ENCODE peak calls at places on chromosomes 4 and X, in eight cellular contexts. K is transverse colon, D is A549, T is HCT116, W is brain microvascular endothelial cell, I is foreskin fibroblast, X is tibial nerve, Y is esophagus muscularis mucosa. N is an unnamed sample.

GRCh38 chr4:85642356-85643100 is 167.6 kb downstream of the ARHGAP24 start:
- DNase-seq in K (no peak), D (no peak), T (no peak), W (no peak), I (no peak), X (no peak), Y (no peak), N (no peak)

GRCh38 chrX:12949927-12950656 is 24.8 kb upstream of the TMSB4X start:
- DNase-seq in K (peak; percentile 89), D (no peak), T (no peak), W (peak; percentile 87), I (peak; percentile 91), X (peak; percentile 66), Y (no peak), N (peak; percentile 84)

GRCh38 chr4:144754562-144755410 is 108.8 kb downstream of the HHIP start:
- DNase-seq in K (no peak), D (no peak), T (peak; percentile 19), W (peak; percentile 54), I (peak; percentile 67), X (no peak), Y (no peak), N (peak; percentile 14)

GRCh38 chr4:14867847-14868246 is 134.4 kb upstream of the CPEB2 start:
- DNase-seq in K (no peak), D (no peak), T (no peak), W (no peak), I (no peak), X (no peak), Y (no peak), N (no peak)

GRCh38 chrX:13383907-13384306 is 64.1 kb upstream of the ATXN3L start:
- DNase-seq in K (no peak), D (no peak), T (no peak), W (no peak), I (no peak), X (no peak), Y (no peak), N (no peak)

GRCh38 chrX:135410861-135411627 is 10.7 kb upstream of the SMIM10L2A start:
- DNase-seq in K (no peak), D (no peak), T (no peak), W (no peak), I (no peak), X (no peak), Y (no peak), N (no peak)

GRCh38 chr4:145481164-145481941 is at the start of gene SMAD1:
- DNase-seq in K (peak; percentile 86), D (peak; percentile 28), T (peak; percentile 57), W (peak; percentile 76), I (peak; percentile 96), X (peak; percentile 63), Y (peak; percentile 93), N (peak; percentile 53)

GRCh38 chrX:51853251-51853650 is 40.2 kb upstream of the MAGED1 start:
- DNase-seq in K (no peak), D (no peak), T (no peak), W (no peak), I (no peak), X (no peak), Y (no peak), N (no peak)

GRCh38 chr4:70903282-70903603 is 1.1 kb downstream of the MOB1B start:
- DNase-seq in K (no peak), D (no peak), T (no peak), W (no peak), I (peak; percentile 45), X (no peak), Y (no peak), N (no peak)

GRCh38 chrX:46180258-46180687 is 364.9 kb downstream of the ZNF674 start:
- DNase-seq in K (no peak), D (no peak), T (peak; percentile 85), W (peak; percentile 72), I (peak; percentile 70), X (no peak), Y (no peak), N (peak; percentile 91)

GRCh38 chr4:100841911-100842310 is 324.1 kb upstream of the EMCN start:
- DNase-seq in K (no peak), D (no peak), T (no peak), W (no peak), I (peak; percentile 38), X (no peak), Y (no peak), N (no peak)

GRCh38 chr4:142274137-142274536 is 572.0 kb downstream of the INPP4B start:
- DNase-seq in K (no peak), D (no peak), T (no peak), W (peak; percentile 18), I (peak; percentile 58), X (no peak), Y (no peak), N (no peak)

DNA sequence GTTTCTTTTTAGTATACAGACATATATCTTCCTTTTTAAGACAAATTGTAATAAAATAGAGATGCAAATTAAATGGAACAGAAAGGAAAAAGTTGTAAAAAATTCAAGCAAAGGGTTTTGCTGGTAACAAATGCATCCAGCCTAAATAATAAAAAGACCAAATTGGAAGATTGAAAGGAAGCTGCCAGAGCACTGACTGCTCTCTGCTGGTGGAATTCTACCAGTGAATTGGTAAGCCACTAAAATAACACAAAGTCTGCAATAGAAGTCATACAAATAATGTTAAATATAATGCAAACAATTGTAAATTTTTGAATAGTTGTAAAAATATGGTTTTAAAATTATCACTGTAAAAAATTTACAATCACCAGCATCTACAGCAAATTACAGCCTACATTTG is 1322.3 kb downstream of the PCDH7 start:
- DNase-seq in K (no peak), D (no peak), T (no peak), W (no peak), I (no peak), X (no peak), Y (no peak), N (no peak)
- TF ChIP-seq CTCF in K (no peak), D (peak; percentile 40), T (no peak), W (peak; percentile 13), I (no peak), X (no peak), Y (no peak), N (no peak)

DNA sequence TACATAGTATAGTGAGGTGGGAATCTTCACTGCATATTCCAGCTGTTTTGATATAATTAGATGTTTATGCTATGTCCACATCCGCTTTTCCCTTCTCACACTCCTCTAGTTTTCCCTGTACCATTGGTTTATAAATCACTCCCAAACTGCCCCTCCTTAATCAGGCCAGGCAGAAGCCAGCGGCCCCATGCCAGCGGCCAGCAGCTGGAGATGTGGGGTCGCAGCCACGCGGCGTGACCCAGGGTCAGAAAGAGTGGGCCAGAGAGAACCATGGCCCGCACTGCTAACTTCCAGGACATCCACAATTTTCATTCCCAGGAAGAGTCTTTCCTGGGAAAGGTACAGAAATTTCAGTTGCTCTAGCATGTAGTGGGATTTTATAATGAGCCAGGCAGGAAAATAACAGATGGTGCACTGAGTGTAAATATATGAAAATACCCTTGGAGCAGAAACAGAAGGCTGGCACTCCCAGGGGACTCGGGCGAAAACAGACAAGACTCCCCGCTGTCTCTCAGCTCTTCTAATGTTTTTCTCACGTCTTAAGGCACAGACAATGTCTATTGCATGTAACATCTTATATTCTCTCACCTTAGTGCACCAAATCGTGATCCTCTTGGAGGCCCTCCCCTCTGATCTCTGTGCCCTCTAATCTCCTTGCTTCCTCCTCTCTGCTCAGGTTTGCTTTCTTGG is 145.9 kb upstream of the ZFP42 start:
- DNase-seq in K (no peak), D (no peak), T (no peak), W (no peak), I (no peak), X (no peak), Y (no peak), N (no peak)
- H3K4me3 ChIP-seq in K (no peak overlapping the region), D (no peak overlapping the region), T (no peak overlapping the region), W (no peak overlapping the region), I (no peak overlapping the region), X (no peak overlapping the region), Y (no peak overlapping the region), N (no peak overlapping the region)

GRCh38 chr4:3043272-3044020 is 30.9 kb downstream of the HTT-AS start:
- DNase-seq in K (no peak), D (no peak), T (no peak), W (no peak), I (no peak), X (no peak), Y (no peak), N (no peak)

GRCh38 chr4:3042226-3042625 is 32.1 kb downstream of the HTT-AS start:
- DNase-seq in K (no peak), D (no peak), T (no peak), W (no peak), I (no peak), X (no peak), Y (no peak), N (no peak)

GRCh38 chr4:3040447-3041191 is 33.7 kb downstream of the HTT-AS start:
- DNase-seq in K (no peak), D (no peak), T (no peak), W (no peak), I (no peak), X (no peak), Y (no peak), N (no peak)

GRCh38 chr4:3039706-3040366 is 34.5 kb downstream of the HTT-AS start:
- DNase-seq in K (no peak), D (no peak), T (no peak), W (no peak), I (no peak), X (no peak), Y (no peak), N (no peak)

GRCh38 chr4:3041192-3042142 is 32.9 kb downstream of the HTT-AS start:
- DNase-seq in K (peak; percentile 58), D (no peak), T (no peak), W (peak; percentile 64), I (peak; percentile 81), X (peak; percentile 42), Y (no peak), N (no peak)
- TF ChIP-seq CTCF in K (no peak), D (no peak), T (no peak), W (no peak), I (no peak), X (no peak), Y (no peak), N (peak; percentile 3)

DNA sequence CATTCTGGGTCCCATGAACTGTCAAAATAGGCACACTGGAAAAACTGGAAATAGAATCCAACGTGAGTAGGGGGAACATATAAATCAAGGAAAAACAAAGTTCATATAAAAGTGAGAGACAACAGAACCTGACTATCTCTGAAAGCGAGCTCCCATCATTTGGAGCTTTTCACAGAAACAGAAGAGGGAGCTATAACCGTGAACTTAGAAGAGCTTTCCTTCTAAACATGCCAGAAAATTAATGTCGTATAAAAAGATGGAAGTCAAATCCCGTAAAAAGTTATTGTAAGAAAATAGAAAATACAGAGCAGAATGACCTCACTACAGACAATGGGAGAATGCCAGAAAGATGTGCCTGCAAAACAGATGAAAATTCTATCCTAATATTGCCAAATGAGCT is 23.9 kb upstream of the HSD17B10 start:
- DNase-seq in K (no peak), D (no peak), T (no peak), W (no peak), I (peak; percentile 52), X (no peak), Y (no peak), N (no peak)
- H3K4me3 ChIP-seq in K (no peak overlapping the region), D (no peak overlapping the region), T (no peak overlapping the region), W (no peak overlapping the region), I (no peak overlapping the region), X (no peak overlapping the region), Y (no peak overlapping the region), N (no peak overlapping the region)

DNA sequence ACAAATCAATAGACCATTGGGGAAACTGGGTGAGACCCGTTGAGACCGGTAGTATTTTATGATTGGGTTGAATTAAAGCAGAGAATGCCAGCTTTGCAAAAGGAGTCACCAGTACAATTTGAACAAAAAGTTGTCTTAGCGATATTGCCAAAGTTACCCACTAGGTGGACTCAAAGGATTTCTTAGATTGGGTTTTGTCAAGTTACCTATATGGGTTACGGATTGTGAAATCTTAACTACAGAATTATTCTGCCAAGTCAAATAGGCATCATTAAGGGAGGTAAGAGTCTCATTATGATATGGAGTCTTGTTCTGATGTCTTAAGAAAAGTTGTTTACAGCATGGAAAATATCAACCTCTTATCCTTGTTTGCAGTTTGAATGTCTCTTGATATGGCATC is 15.0 kb upstream of the CT47A1 start:
- DNase-seq in K (no peak), D (no peak), T (peak; percentile 36), W (no peak), I (peak; percentile 12), X (no peak), Y (no peak), N (no peak)
- TF ChIP-seq CTCF in K (no peak), D (peak; percentile 43), T (peak; percentile 46), W (no peak), I (no peak), X (no peak), Y (no peak), N (peak; percentile 11)

N was measured in AG09309.